ENCODE peak calls at places on chromosomes 3 and 15, in five cellular contexts. One of them, this sample, is unnamed. For H3K4me1, the result is how much of the 10 kb centered on the place peaks cover.

GRCh38 chr15:91948001-91948608 is 94.6 kb downstream of the SLCO3A1 start:
- DNase-seq in IMR-90: peak
- DNase-seq in Panc1: no peak
- DNase-seq in GM23338: peak
- DNase-seq in testis: no peak
- DNase-seq in this sample: no peak

GRCh38 chr3:39323454-39323853 is 6.1 kb upstream of the CCR8 start:
- DNase-seq in IMR-90: no peak
- DNase-seq in Panc1: no peak
- DNase-seq in GM23338: no peak
- DNase-seq in testis: no peak
- DNase-seq in this sample: no peak

GRCh38 chr3:10744098-10744465 is 71.9 kb upstream of the SLC6A11 start:
- DNase-seq in IMR-90: no peak
- DNase-seq in Panc1: no peak
- DNase-seq in GM23338: peak
- DNase-seq in testis: no peak
- DNase-seq in this sample: peak

GRCh38 chr15:82737975-82738374 is 28.3 kb upstream of the AP3B2 start:
- DNase-seq in IMR-90: peak
- DNase-seq in Panc1: no peak
- DNase-seq in GM23338: no peak
- DNase-seq in testis: no peak
- DNase-seq in this sample: no peak

GRCh38 chr3:128584412-128585020 is 66.1 kb downstream of the RPN1 start:
- DNase-seq in IMR-90: peak
- DNase-seq in Panc1: no peak
- DNase-seq in GM23338: peak
- DNase-seq in testis: peak
- DNase-seq in this sample: peak

GRCh38 chr3:190084983-190085382 is 35.7 kb downstream of the P3H2 start:
- DNase-seq in IMR-90: no peak
- DNase-seq in Panc1: no peak
- DNase-seq in GM23338: no peak
- DNase-seq in testis: no peak
- DNase-seq in this sample: no peak

GRCh38 chr3:29430558-29430971 is 149.7 kb downstream of the RBMS3 start:
- DNase-seq in IMR-90: peak
- DNase-seq in Panc1: no peak
- DNase-seq in GM23338: peak
- DNase-seq in testis: no peak
- DNase-seq in this sample: peak

GRCh38 chr15:46442901-46443590 is 808.2 kb downstream of the SQOR start:
- DNase-seq in IMR-90: no peak
- DNase-seq in Panc1: no peak
- DNase-seq in GM23338: no peak
- DNase-seq in testis: no peak
- DNase-seq in this sample: no peak

GRCh38 chr15:101047301-101047781 is 128.2 kb downstream of the LRRK1 start:
- DNase-seq in IMR-90: no peak
- DNase-seq in Panc1: no peak
- DNase-seq in GM23338: peak
- DNase-seq in testis: peak
- DNase-seq in this sample: no peak

GRCh38 chr3:174355505-174355904 is 503.6 kb upstream of the NAALADL2 start:
- DNase-seq in IMR-90: peak
- DNase-seq in Panc1: no peak
- DNase-seq in GM23338: peak
- DNase-seq in testis: no peak
- DNase-seq in this sample: peak

GRCh38 chr3:42505849-42506410 is 3.5 kb downstream of the VIPR1 start:
- DNase-seq in IMR-90: no peak
- DNase-seq in Panc1: no peak
- DNase-seq in GM23338: no peak
- DNase-seq in testis: peak
- DNase-seq in this sample: no peak

GRCh38 chr3:195097331-195098255 is 173.4 kb downstream of the XXYLT1 start:
- DNase-seq in IMR-90: peak
- DNase-seq in Panc1: no peak
- DNase-seq in GM23338: no peak
- DNase-seq in testis: no peak
- DNase-seq in this sample: no peak

GRCh38 chr15:74193305-74193718 is 9.3 kb downstream of the STRA6 start:
- DNase-seq in IMR-90: peak
- DNase-seq in Panc1: no peak
- DNase-seq in GM23338: no peak
- DNase-seq in testis: no peak
- DNase-seq in this sample: no peak

GRCh38 chr15:31040611-31041010 is 49.2 kb upstream of the MTMR10 start:
- DNase-seq in IMR-90: no peak
- DNase-seq in Panc1: no peak
- DNase-seq in GM23338: no peak
- DNase-seq in testis: no peak
- DNase-seq in this sample: no peak

GRCh38 chr3:124888482-124889441 is 1.6 kb upstream of the ITGB5 start:
- DNase-seq in IMR-90: no peak
- DNase-seq in Panc1: no peak
- DNase-seq in GM23338: peak
- DNase-seq in testis: no peak
- DNase-seq in this sample: no peak

GRCh38 chr3:48217449-48217848 is 5.8 kb upstream of the CAMP start:
- DNase-seq in IMR-90: no peak
- DNase-seq in Panc1: no peak
- DNase-seq in GM23338: no peak
- DNase-seq in testis: no peak
- DNase-seq in this sample: no peak

GRCh38 chr15:82680200-82681102 is 29.2 kb downstream of the AP3B2 start:
- DNase-seq in IMR-90: no peak
- DNase-seq in Panc1: no peak
- DNase-seq in GM23338: peak
- DNase-seq in testis: peak
- DNase-seq in this sample: no peak

GRCh38 chr15:88015228-88015860 is 241.2 kb downstream of the NTRK3 start:
- DNase-seq in IMR-90: no peak
- DNase-seq in Panc1: no peak
- DNase-seq in GM23338: peak
- DNase-seq in testis: peak
- DNase-seq in this sample: no peak

GRCh38 chr3:159785276-159785675 is 203.4 kb upstream of the IL12A start:
- DNase-seq in IMR-90: peak
- DNase-seq in Panc1: no peak
- DNase-seq in GM23338: no peak
- DNase-seq in testis: no peak
- DNase-seq in this sample: no peak

GRCh38 chr3:133853063-133853924 is 42.4 kb downstream of the RAB6B start:
- DNase-seq in IMR-90: no peak
- DNase-seq in Panc1: no peak
- DNase-seq in GM23338: no peak
- DNase-seq in testis: no peak
- DNase-seq in this sample: no peak

DNA sequence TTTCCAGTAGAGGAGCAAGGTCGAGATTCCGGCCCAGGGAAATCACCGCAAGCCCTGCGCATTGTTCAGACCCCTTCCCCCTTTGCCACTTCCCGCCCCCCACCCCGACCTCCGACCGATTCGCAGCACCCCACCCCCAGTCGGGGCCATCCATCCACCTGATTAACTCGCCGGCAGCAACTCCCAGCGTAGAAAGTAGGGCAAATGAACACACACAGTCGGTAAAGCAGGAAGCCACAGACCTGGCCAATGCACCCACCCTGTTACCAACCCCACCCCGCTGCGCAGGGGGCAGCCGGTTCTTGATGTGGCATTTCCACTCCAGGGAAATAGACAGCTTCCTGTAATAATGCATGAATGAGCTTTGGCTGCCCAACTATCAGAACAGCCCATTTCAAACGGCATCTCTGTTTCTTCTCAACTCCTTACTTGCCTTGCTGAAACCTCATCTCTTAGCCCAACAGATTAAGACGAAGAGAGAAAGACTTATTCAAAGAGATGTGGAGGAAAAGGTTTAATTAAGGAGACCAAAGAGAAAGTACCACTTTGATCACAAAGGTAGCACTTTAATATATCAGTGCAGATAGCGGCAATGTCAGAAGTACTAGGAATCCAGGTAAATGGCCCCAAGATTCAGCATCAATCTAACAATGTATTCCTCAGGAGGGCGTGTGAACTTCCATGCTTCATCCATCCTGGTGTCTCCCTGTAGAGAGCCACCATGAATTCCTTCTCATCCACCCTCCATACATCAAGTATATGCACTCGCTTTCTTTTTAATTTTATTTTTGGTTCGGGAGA is 1.9 kb downstream of the TNIK start:
- DNase-seq in IMR-90: no peak
- DNase-seq in Panc1: no peak
- DNase-seq in GM23338: peak
- DNase-seq in testis: peak
- DNase-seq in this sample: no peak
- H3K4me3 ChIP-seq in IMR-90: peak
- H3K4me3 ChIP-seq in Panc1: peak
- H3K4me3 ChIP-seq in GM23338: peak
- H3K4me3 ChIP-seq in testis: peak
- H3K4me3 ChIP-seq in this sample: peak

DNA sequence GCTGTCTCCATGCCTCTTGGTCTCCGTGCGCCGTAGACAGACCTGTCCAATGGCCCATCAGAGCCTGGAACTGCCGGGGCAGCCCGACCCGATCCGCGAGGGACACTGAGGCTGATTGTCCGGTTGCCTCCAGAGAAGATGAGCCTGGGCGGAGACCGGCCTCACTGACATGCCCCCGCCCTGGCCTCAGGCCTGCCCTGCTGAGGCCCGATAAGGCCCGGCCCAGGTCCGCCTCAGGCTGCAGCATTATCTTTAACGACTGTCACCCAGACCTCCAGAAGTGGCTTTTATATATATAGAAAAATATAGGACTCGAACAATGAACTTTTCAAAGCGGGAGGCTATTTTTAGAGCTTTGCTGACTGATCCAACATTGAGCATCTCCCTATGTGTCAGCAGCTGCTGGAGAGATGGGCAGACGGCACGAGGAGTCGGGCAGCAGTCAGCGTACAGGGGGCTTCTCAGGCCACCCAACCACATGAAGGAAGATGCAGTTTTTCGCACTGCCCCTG is 111.9 kb upstream of the RPL32 start:
- DNase-seq in IMR-90: no peak
- DNase-seq in Panc1: no peak
- DNase-seq in GM23338: no peak
- DNase-seq in testis: no peak
- DNase-seq in this sample: no peak
- H3K4me1 ChIP-seq in IMR-90: under half
- H3K4me1 ChIP-seq in Panc1: under half
- H3K4me1 ChIP-seq in GM23338: under half
- H3K4me1 ChIP-seq in testis: under half
- H3K4me1 ChIP-seq in this sample: under half

GRCh38 chr3:117892991-117893390 is 1141.7 kb downstream of the IGSF11 start:
- DNase-seq in IMR-90: no peak
- DNase-seq in Panc1: no peak
- DNase-seq in GM23338: no peak
- DNase-seq in testis: no peak
- DNase-seq in this sample: no peak

GRCh38 chr3:117887031-117887430 is 1147.6 kb downstream of the IGSF11 start:
- DNase-seq in IMR-90: no peak
- DNase-seq in Panc1: no peak
- DNase-seq in GM23338: no peak
- DNase-seq in testis: no peak
- DNase-seq in this sample: no peak

GRCh38 chr3:117893638-117894037 is 1141.0 kb downstream of the IGSF11 start:
- DNase-seq in IMR-90: no peak
- DNase-seq in Panc1: no peak
- DNase-seq in GM23338: no peak
- DNase-seq in testis: no peak
- DNase-seq in this sample: no peak

GRCh38 chr3:117887896-117888295 is 1146.8 kb downstream of the IGSF11 start:
- DNase-seq in IMR-90: peak
- DNase-seq in Panc1: no peak
- DNase-seq in GM23338: no peak
- DNase-seq in testis: no peak
- DNase-seq in this sample: no peak

GRCh38 chr3:117892431-117892841 is 1142.2 kb downstream of the IGSF11 start:
- DNase-seq in IMR-90: peak
- DNase-seq in Panc1: no peak
- DNase-seq in GM23338: no peak
- DNase-seq in testis: no peak
- DNase-seq in this sample: no peak
- H3K4me3 ChIP-seq in IMR-90: no peak
- H3K4me3 ChIP-seq in Panc1: no peak
- H3K4me3 ChIP-seq in GM23338: no peak
- H3K4me3 ChIP-seq in testis: no peak
- H3K4me3 ChIP-seq in this sample: no peak

GRCh38 chr3:191353022-191353777 is 22.9 kb upstream of the UTS2B start:
- DNase-seq in IMR-90: no peak
- DNase-seq in Panc1: no peak
- DNase-seq in GM23338: no peak
- DNase-seq in testis: no peak
- DNase-seq in this sample: peak
- H3K4me1 ChIP-seq in IMR-90: under half
- H3K4me1 ChIP-seq in Panc1: under half
- H3K4me1 ChIP-seq in GM23338: under half
- H3K4me1 ChIP-seq in testis: under half
- H3K4me1 ChIP-seq in this sample: under half

GRCh38 chr3:73214846-73215245 is 153.4 kb downstream of the EBLN2 start:
- DNase-seq in IMR-90: no peak
- DNase-seq in Panc1: no peak
- DNase-seq in GM23338: no peak
- DNase-seq in testis: no peak
- DNase-seq in this sample: no peak
- H3K4me3 ChIP-seq in IMR-90: no peak
- H3K4me3 ChIP-seq in Panc1: no peak
- H3K4me3 ChIP-seq in GM23338: no peak
- H3K4me3 ChIP-seq in testis: no peak
- H3K4me3 ChIP-seq in this sample: no peak

GRCh38 chr3:52787246-52787645 is 7.3 kb upstream of the ITIH3 start:
- DNase-seq in IMR-90: no peak
- DNase-seq in Panc1: no peak
- DNase-seq in GM23338: no peak
- DNase-seq in testis: no peak
- DNase-seq in this sample: no peak
- H3K4me1 ChIP-seq in IMR-90: under half
- H3K4me1 ChIP-seq in Panc1: under half
- H3K4me1 ChIP-seq in GM23338: under half
- H3K4me1 ChIP-seq in testis: under half
- H3K4me1 ChIP-seq in this sample: under half

This sample was measured in SJCRH30.